ENCODE peak calls at places on chromosomes 16 and 17, in eight cellular contexts. One of them, this sample, is unnamed.
A peak's percentile ranks its signal among the peaks of the same experiment; 100 is the strongest.

GRCh38 chr16:54430491-54431030 is 144.0 kb upstream of the IRX3 start:
- DNase-seq in AG08395: peak; percentile 84
- DNase-seq in psoas muscle: no peak
- DNase-seq in stimulated activated CD8-positive, alpha-beta memory T cell treated with anti-CD3 and anti-CD28 coated beads, Interleukin-2, amount 100 ng/mL, for 48 hours: no peak
- DNase-seq in cardiac muscle cell: no peak
- DNase-seq in aorta: no peak
- DNase-seq in NCI-H1105: no peak
- DNase-seq in EL: peak; percentile 82
- DNase-seq in this sample: no peak

GRCh38 chr16:62194828-62195227 is 158.6 kb upstream of the CDH8 start:
- DNase-seq in AG08395: no peak
- DNase-seq in psoas muscle: no peak
- DNase-seq in stimulated activated CD8-positive, alpha-beta memory T cell treated with anti-CD3 and anti-CD28 coated beads, Interleukin-2, amount 100 ng/mL, for 48 hours: no peak
- DNase-seq in cardiac muscle cell: no peak
- DNase-seq in aorta: no peak
- DNase-seq in NCI-H1105: no peak
- DNase-seq in EL: no peak
- DNase-seq in this sample: no peak

GRCh38 chr17:66748578-66748977 is 86.3 kb upstream of the CACNG5 start:
- DNase-seq in AG08395: no peak
- DNase-seq in psoas muscle: no peak
- DNase-seq in stimulated activated CD8-positive, alpha-beta memory T cell treated with anti-CD3 and anti-CD28 coated beads, Interleukin-2, amount 100 ng/mL, for 48 hours: no peak
- DNase-seq in cardiac muscle cell: no peak
- DNase-seq in aorta: no peak
- DNase-seq in NCI-H1105: no peak
- DNase-seq in EL: no peak
- DNase-seq in this sample: no peak

GRCh38 chr16:64809876-64810629 is 311.8 kb downstream of the CDH11 start:
- DNase-seq in AG08395: no peak
- DNase-seq in psoas muscle: no peak
- DNase-seq in stimulated activated CD8-positive, alpha-beta memory T cell treated with anti-CD3 and anti-CD28 coated beads, Interleukin-2, amount 100 ng/mL, for 48 hours: no peak
- DNase-seq in cardiac muscle cell: no peak
- DNase-seq in aorta: no peak
- DNase-seq in NCI-H1105: no peak
- DNase-seq in EL: no peak
- DNase-seq in this sample: no peak

GRCh38 chr17:7579839-7580630 is 597 bp downstream of the CD68 start:
- DNase-seq in AG08395: no peak
- DNase-seq in psoas muscle: no peak
- DNase-seq in stimulated activated CD8-positive, alpha-beta memory T cell treated with anti-CD3 and anti-CD28 coated beads, Interleukin-2, amount 100 ng/mL, for 48 hours: peak; percentile 37
- DNase-seq in cardiac muscle cell: no peak
- DNase-seq in aorta: peak; percentile 61
- DNase-seq in NCI-H1105: no peak
- DNase-seq in EL: no peak
- DNase-seq in this sample: no peak

GRCh38 chr17:81470270-81470943 is 42.2 kb downstream of the ACTG1 start:
- DNase-seq in AG08395: no peak
- DNase-seq in psoas muscle: no peak
- DNase-seq in stimulated activated CD8-positive, alpha-beta memory T cell treated with anti-CD3 and anti-CD28 coated beads, Interleukin-2, amount 100 ng/mL, for 48 hours: no peak
- DNase-seq in cardiac muscle cell: no peak
- DNase-seq in aorta: no peak
- DNase-seq in NCI-H1105: no peak
- DNase-seq in EL: no peak
- DNase-seq in this sample: no peak

GRCh38 chr16:79677799-79678525 is 77.4 kb upstream of the MAF start:
- DNase-seq in AG08395: no peak
- DNase-seq in psoas muscle: no peak
- DNase-seq in stimulated activated CD8-positive, alpha-beta memory T cell treated with anti-CD3 and anti-CD28 coated beads, Interleukin-2, amount 100 ng/mL, for 48 hours: no peak
- DNase-seq in cardiac muscle cell: no peak
- DNase-seq in aorta: no peak
- DNase-seq in NCI-H1105: no peak
- DNase-seq in EL: no peak
- DNase-seq in this sample: no peak

GRCh38 chr16:60642956-60643355 is 1393.3 kb downstream of the CDH8 start:
- DNase-seq in AG08395: peak; percentile 54
- DNase-seq in psoas muscle: no peak
- DNase-seq in stimulated activated CD8-positive, alpha-beta memory T cell treated with anti-CD3 and anti-CD28 coated beads, Interleukin-2, amount 100 ng/mL, for 48 hours: no peak
- DNase-seq in cardiac muscle cell: no peak
- DNase-seq in aorta: no peak
- DNase-seq in NCI-H1105: no peak
- DNase-seq in EL: no peak
- DNase-seq in this sample: no peak

GRCh38 chr16:55871411-55872038 is 3.6 kb downstream of the CES5A start:
- DNase-seq in AG08395: no peak
- DNase-seq in psoas muscle: no peak
- DNase-seq in stimulated activated CD8-positive, alpha-beta memory T cell treated with anti-CD3 and anti-CD28 coated beads, Interleukin-2, amount 100 ng/mL, for 48 hours: no peak
- DNase-seq in cardiac muscle cell: no peak
- DNase-seq in aorta: no peak
- DNase-seq in NCI-H1105: no peak
- DNase-seq in EL: no peak
- DNase-seq in this sample: no peak

GRCh38 chr17:49717371-49717841 is 9.6 kb upstream of the SLC35B1 start:
- DNase-seq in AG08395: no peak
- DNase-seq in psoas muscle: peak; percentile 76
- DNase-seq in stimulated activated CD8-positive, alpha-beta memory T cell treated with anti-CD3 and anti-CD28 coated beads, Interleukin-2, amount 100 ng/mL, for 48 hours: no peak
- DNase-seq in cardiac muscle cell: no peak
- DNase-seq in aorta: no peak
- DNase-seq in NCI-H1105: no peak
- DNase-seq in EL: peak; percentile 28
- DNase-seq in this sample: no peak

GRCh38 chr17:10879110-10879509 is 41.2 kb upstream of the PIRT start:
- DNase-seq in AG08395: no peak
- DNase-seq in psoas muscle: peak; percentile 61
- DNase-seq in stimulated activated CD8-positive, alpha-beta memory T cell treated with anti-CD3 and anti-CD28 coated beads, Interleukin-2, amount 100 ng/mL, for 48 hours: no peak
- DNase-seq in cardiac muscle cell: peak; percentile 61
- DNase-seq in aorta: no peak
- DNase-seq in NCI-H1105: no peak
- DNase-seq in EL: no peak
- DNase-seq in this sample: no peak

GRCh38 chr16:85627102-85627834 is 14.1 kb downstream of the GSE1 start:
- DNase-seq in AG08395: no peak
- DNase-seq in psoas muscle: no peak
- DNase-seq in stimulated activated CD8-positive, alpha-beta memory T cell treated with anti-CD3 and anti-CD28 coated beads, Interleukin-2, amount 100 ng/mL, for 48 hours: no peak
- DNase-seq in cardiac muscle cell: no peak
- DNase-seq in aorta: no peak
- DNase-seq in NCI-H1105: no peak
- DNase-seq in EL: no peak
- DNase-seq in this sample: no peak

GRCh38 chr17:70405492-70406220 is 236.3 kb downstream of the KCNJ2 start:
- DNase-seq in AG08395: peak; percentile 85
- DNase-seq in psoas muscle: no peak
- DNase-seq in stimulated activated CD8-positive, alpha-beta memory T cell treated with anti-CD3 and anti-CD28 coated beads, Interleukin-2, amount 100 ng/mL, for 48 hours: no peak
- DNase-seq in cardiac muscle cell: no peak
- DNase-seq in aorta: no peak
- DNase-seq in NCI-H1105: no peak
- DNase-seq in EL: peak; percentile 91
- DNase-seq in this sample: no peak

GRCh38 chr17:29565643-29566472 is 979 bp downstream of the ABHD15 start:
- DNase-seq in AG08395: no peak
- DNase-seq in psoas muscle: peak; percentile 61
- DNase-seq in stimulated activated CD8-positive, alpha-beta memory T cell treated with anti-CD3 and anti-CD28 coated beads, Interleukin-2, amount 100 ng/mL, for 48 hours: no peak
- DNase-seq in cardiac muscle cell: peak; percentile 46
- DNase-seq in aorta: peak; percentile 67
- DNase-seq in NCI-H1105: peak; percentile 55
- DNase-seq in EL: no peak
- DNase-seq in this sample: peak; percentile 56

GRCh38 chr16:66520406-66521194 is 29.3 kb downstream of the TK2 start:
- DNase-seq in AG08395: no peak
- DNase-seq in psoas muscle: peak; percentile 66
- DNase-seq in stimulated activated CD8-positive, alpha-beta memory T cell treated with anti-CD3 and anti-CD28 coated beads, Interleukin-2, amount 100 ng/mL, for 48 hours: no peak
- DNase-seq in cardiac muscle cell: no peak
- DNase-seq in aorta: peak; percentile 88
- DNase-seq in NCI-H1105: no peak
- DNase-seq in EL: no peak
- DNase-seq in this sample: no peak

GRCh38 chr17:75356260-75356937 is 49.1 kb downstream of the GRB2 start:
- DNase-seq in AG08395: no peak
- DNase-seq in psoas muscle: no peak
- DNase-seq in stimulated activated CD8-positive, alpha-beta memory T cell treated with anti-CD3 and anti-CD28 coated beads, Interleukin-2, amount 100 ng/mL, for 48 hours: no peak
- DNase-seq in cardiac muscle cell: no peak
- DNase-seq in aorta: no peak
- DNase-seq in NCI-H1105: no peak
- DNase-seq in EL: no peak
- DNase-seq in this sample: no peak

GRCh38 chr17:70552982-70553334 is 383.6 kb downstream of the KCNJ2 start:
- DNase-seq in AG08395: no peak
- DNase-seq in psoas muscle: no peak
- DNase-seq in stimulated activated CD8-positive, alpha-beta memory T cell treated with anti-CD3 and anti-CD28 coated beads, Interleukin-2, amount 100 ng/mL, for 48 hours: no peak
- DNase-seq in cardiac muscle cell: no peak
- DNase-seq in aorta: no peak
- DNase-seq in NCI-H1105: no peak
- DNase-seq in EL: no peak
- DNase-seq in this sample: no peak

GRCh38 chr17:83178533-83179201 is 99.3 kb downstream of the METRNL start:
- DNase-seq in AG08395: no peak
- DNase-seq in psoas muscle: no peak
- DNase-seq in stimulated activated CD8-positive, alpha-beta memory T cell treated with anti-CD3 and anti-CD28 coated beads, Interleukin-2, amount 100 ng/mL, for 48 hours: no peak
- DNase-seq in cardiac muscle cell: no peak
- DNase-seq in aorta: no peak
- DNase-seq in NCI-H1105: peak; percentile 57
- DNase-seq in EL: no peak
- DNase-seq in this sample: no peak

GRCh38 chr16:4534151-4534790 is 4.3 kb downstream of the CDIP1 start:
- DNase-seq in AG08395: no peak
- DNase-seq in psoas muscle: no peak
- DNase-seq in stimulated activated CD8-positive, alpha-beta memory T cell treated with anti-CD3 and anti-CD28 coated beads, Interleukin-2, amount 100 ng/mL, for 48 hours: no peak
- DNase-seq in cardiac muscle cell: no peak
- DNase-seq in aorta: no peak
- DNase-seq in NCI-H1105: no peak
- DNase-seq in EL: no peak
- DNase-seq in this sample: no peak

GRCh38 chr16:53996961-53997360 is 289.6 kb downstream of the IRX3 start:
- DNase-seq in AG08395: no peak
- DNase-seq in psoas muscle: no peak
- DNase-seq in stimulated activated CD8-positive, alpha-beta memory T cell treated with anti-CD3 and anti-CD28 coated beads, Interleukin-2, amount 100 ng/mL, for 48 hours: no peak
- DNase-seq in cardiac muscle cell: no peak
- DNase-seq in aorta: no peak
- DNase-seq in NCI-H1105: no peak
- DNase-seq in EL: no peak
- DNase-seq in this sample: no peak

GRCh38 chr16:4103741-4104140 is 12.5 kb downstream of the ADCY9 start:
- DNase-seq in AG08395: no peak
- DNase-seq in psoas muscle: no peak
- DNase-seq in stimulated activated CD8-positive, alpha-beta memory T cell treated with anti-CD3 and anti-CD28 coated beads, Interleukin-2, amount 100 ng/mL, for 48 hours: no peak
- DNase-seq in cardiac muscle cell: no peak
- DNase-seq in aorta: no peak
- DNase-seq in NCI-H1105: no peak
- DNase-seq in EL: no peak
- DNase-seq in this sample: no peak

GRCh38 chr17:82386256-82386831 is 14.8 kb downstream of the UTS2R start:
- DNase-seq in AG08395: no peak
- DNase-seq in psoas muscle: no peak
- DNase-seq in stimulated activated CD8-positive, alpha-beta memory T cell treated with anti-CD3 and anti-CD28 coated beads, Interleukin-2, amount 100 ng/mL, for 48 hours: no peak
- DNase-seq in cardiac muscle cell: no peak
- DNase-seq in aorta: no peak
- DNase-seq in NCI-H1105: no peak
- DNase-seq in EL: no peak
- DNase-seq in this sample: no peak

GRCh38 chr16:89048871-89049422 is 44.7 kb upstream of the ACSF3 start:
- DNase-seq in AG08395: no peak
- DNase-seq in psoas muscle: peak; percentile 39
- DNase-seq in stimulated activated CD8-positive, alpha-beta memory T cell treated with anti-CD3 and anti-CD28 coated beads, Interleukin-2, amount 100 ng/mL, for 48 hours: no peak
- DNase-seq in cardiac muscle cell: no peak
- DNase-seq in aorta: peak; percentile 42
- DNase-seq in NCI-H1105: no peak
- DNase-seq in EL: no peak
- DNase-seq in this sample: no peak

GRCh38 chr16:77194295-77195231 is 3.6 kb downstream of the MON1B start:
- DNase-seq in AG08395: no peak
- DNase-seq in psoas muscle: no peak
- DNase-seq in stimulated activated CD8-positive, alpha-beta memory T cell treated with anti-CD3 and anti-CD28 coated beads, Interleukin-2, amount 100 ng/mL, for 48 hours: no peak
- DNase-seq in cardiac muscle cell: no peak
- DNase-seq in aorta: no peak
- DNase-seq in NCI-H1105: no peak
- DNase-seq in EL: no peak
- DNase-seq in this sample: no peak